ENCODE peak calls at places on chromosomes 7 and 10, in four cellular contexts. Z is Panc1, U is AG04450, J is GM06990. C is an unnamed sample.

GRCh38 chr7:22786290-22786932 is 36.2 kb downstream of the TOMM7 start:
- DNase-seq in U (no peak), Z (no peak), J (no peak), C (no peak)

GRCh38 chr10:73992899-73993788 is 4.8 kb upstream of the VCL start:
- DNase-seq in U (no peak), J (no peak), Z (no peak), C (no peak)

GRCh38 chr7:17406756-17407155 is 108.3 kb downstream of the AHR start:
- DNase-seq in J (no peak), Z (no peak), U (no peak), C (peak; percentile 34)

GRCh38 chr7:140024585-140024984 is 38.2 kb downstream of the PARP12 start:
- DNase-seq in Z (no peak), U (no peak), J (no peak), C (no peak)

GRCh38 chr10:26221571-26221970 is 5.0 kb downstream of the GAD2 start:
- DNase-seq in Z (no peak), J (no peak), U (no peak), C (no peak)

GRCh38 chr7:149866817-149867447 is 6.8 kb upstream of the ATP6V0E2 start:
- DNase-seq in J (no peak), Z (no peak), U (peak; percentile 61), C (no peak)

GRCh38 chr10:22716943-22717342 is 2.6 kb upstream of the PIP4K2A start:
- DNase-seq in U (no peak), Z (no peak), J (no peak), C (no peak)

GRCh38 chr10:132248455-132249231 is 59.1 kb downstream of the STK32C start:
- DNase-seq in Z (no peak), J (no peak), U (no peak), C (no peak)

GRCh38 chr7:3805151-3805550 is 504.1 kb downstream of the SDK1 start:
- DNase-seq in Z (no peak), J (no peak), U (no peak), C (no peak)

GRCh38 chr7:110541962-110542361 is 549.0 kb upstream of the LRRN3 start:
- DNase-seq in Z (no peak), J (no peak), U (peak; percentile 10), C (peak; percentile 50)

GRCh38 chr10:5530412-5530806 is 5.6 kb downstream of the CALML3 start:
- DNase-seq in U (no peak), Z (no peak), J (no peak), C (no peak)

GRCh38 chr10:6504296-6504695 is 75.8 kb downstream of the PRKCQ start:
- DNase-seq in U (no peak), Z (no peak), J (no peak), C (no peak)

GRCh38 chr7:112357136-112357535 is 93.1 kb upstream of the IFRD1 start:
- DNase-seq in J (no peak), U (no peak), Z (no peak), C (no peak)

GRCh38 chr7:87316846-87317545 is 28.5 kb upstream of the CROT start:
- DNase-seq in J (no peak), Z (no peak), U (peak; percentile 94), C (peak; percentile 91)

GRCh38 chr10:17662193-17663138 is 18.5 kb downstream of the STAM start:
- DNase-seq in U (no peak), J (no peak), Z (no peak), C (no peak)

GRCh38 chr7:27151945-27152815 is at the start of gene HOXA3:
- DNase-seq in J (no peak), U (no peak), Z (no peak), C (peak; percentile 86)

GRCh38 chr7:124480821-124481290 is 284.7 kb downstream of the GPR37 start:
- DNase-seq in Z (no peak), U (no peak), J (no peak), C (no peak)

GRCh38 chr7:113085781-113086390 is 741 bp downstream of the GPR85 start:
- DNase-seq in U (no peak), J (no peak), Z (no peak), C (peak; percentile 1)

GRCh38 chr10:113547426-113547825 is 5.4 kb upstream of the HABP2 start:
- DNase-seq in U (no peak), Z (no peak), J (no peak), C (no peak)

GRCh38 chr7:36600869-36601530 is 123.3 kb downstream of the AOAH start:
- DNase-seq in J (no peak), U (peak; percentile 8), Z (no peak), C (no peak)

GRCh38 chr10:123995082-123995460 is 98.3 kb downstream of the CHST15 start:
- DNase-seq in U (no peak), J (no peak), Z (peak; percentile 30), C (no peak)

GRCh38 chr7:1170741-1171501 is 10.9 kb upstream of the ZFAND2A start:
- DNase-seq in U (no peak), Z (no peak), J (no peak), C (no peak)

GRCh38 chr10:74011762-74012161 is 13.8 kb downstream of the VCL start:
- DNase-seq in J (no peak), Z (no peak), U (peak; percentile 71), C (peak; percentile 78)

GRCh38 chr10:96072673-96073072 is 29.3 kb downstream of the CCNJ start:
- DNase-seq in J (no peak), Z (no peak), U (no peak), C (no peak)

GRCh38 chr7:45720989-45721388 is 146.8 kb downstream of the ADCY1 start:
- DNase-seq in Z (no peak), U (no peak), J (no peak), C (no peak)

GRCh38 chr10:118708571-118708970 is 46.2 kb downstream of the CACUL1 start:
- DNase-seq in Z (no peak), J (no peak), U (no peak), C (no peak)

GRCh38 chr10:118710487-118710886 is 44.3 kb downstream of the CACUL1 start:
- DNase-seq in Z (no peak), J (no peak), U (no peak), C (no peak)

GRCh38 chr10:118712080-118712479 is 42.7 kb downstream of the CACUL1 start:
- DNase-seq in J (no peak), Z (no peak), U (no peak), C (no peak)

DNA sequence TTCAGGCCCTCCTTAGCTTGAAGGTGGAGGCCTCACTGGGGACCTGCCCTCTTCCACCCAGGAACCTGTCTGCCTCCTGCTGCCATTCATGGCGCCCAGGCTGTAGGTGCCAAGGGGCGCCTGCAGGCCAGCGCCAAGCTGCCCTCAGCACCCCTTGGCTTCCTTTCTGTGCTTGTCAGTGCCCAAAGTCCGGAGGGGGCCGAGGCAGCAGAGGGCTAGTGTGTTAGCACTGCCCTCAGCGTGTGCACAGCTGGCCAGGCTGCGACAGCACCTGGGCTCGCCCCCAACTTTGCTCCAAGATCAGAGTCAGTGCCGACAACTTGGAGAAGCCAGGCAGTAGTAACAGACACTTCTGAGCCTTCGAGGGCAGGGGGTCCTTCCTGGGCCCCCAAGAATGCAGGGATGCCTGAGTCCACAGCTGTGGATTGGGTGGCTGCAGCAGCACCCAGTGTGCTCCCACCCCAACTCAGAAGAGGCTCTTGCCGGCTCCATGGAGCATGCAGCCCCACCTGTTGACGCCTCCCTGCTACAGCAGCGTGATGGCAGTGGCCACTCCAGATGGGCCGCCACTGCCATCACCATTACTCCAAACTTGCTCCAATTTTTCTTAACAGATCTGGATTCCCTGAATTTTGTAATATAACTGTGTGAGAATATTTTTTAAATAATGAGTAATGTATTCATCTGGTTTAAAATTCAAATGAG is 41.7 kb downstream of the CACUL1 start:
- DNase-seq in Z (no peak), U (no peak), J (no peak), C (no peak)
- TF ChIP-seq CTCF in Z (peak; percentile 54), U (peak; percentile 15), J (peak; percentile 22), C (peak; percentile 56)

GRCh38 chr10:119398996-119399395 is 143.5 kb downstream of the RGS10 start:
- DNase-seq in J (no peak), U (no peak), Z (no peak), C (no peak)
- TF ChIP-seq CTCF in J (no peak), U (no peak), Z (no peak), C (no peak)

GRCh38 chr7:25965405-25966123 is 186.4 kb upstream of the NFE2L3 start:
- DNase-seq in J (no peak), U (no peak), Z (no peak), C (no peak)
- TF ChIP-seq CTCF in J (no peak), U (no peak), Z (no peak), C (no peak)

GRCh38 chr7:142482899-142483658 is 225.2 kb upstream of the PRSS58 start:
- DNase-seq in J (no peak), Z (no peak), U (no peak), C (peak; percentile 36)

GRCh38 chr7:142483659-142484317 is 225.9 kb upstream of the PRSS58 start:
- DNase-seq in Z (no peak), J (no peak), U (no peak), C (no peak)

GRCh38 chr7:142485617-142486226 is 227.9 kb upstream of the PRSS58 start:
- DNase-seq in Z (no peak), J (no peak), U (no peak), C (no peak)

GRCh38 chr7:142478479-142479220 is 220.8 kb upstream of the PRSS58 start:
- DNase-seq in Z (no peak), U (no peak), J (no peak), C (peak; percentile 63)

DNA sequence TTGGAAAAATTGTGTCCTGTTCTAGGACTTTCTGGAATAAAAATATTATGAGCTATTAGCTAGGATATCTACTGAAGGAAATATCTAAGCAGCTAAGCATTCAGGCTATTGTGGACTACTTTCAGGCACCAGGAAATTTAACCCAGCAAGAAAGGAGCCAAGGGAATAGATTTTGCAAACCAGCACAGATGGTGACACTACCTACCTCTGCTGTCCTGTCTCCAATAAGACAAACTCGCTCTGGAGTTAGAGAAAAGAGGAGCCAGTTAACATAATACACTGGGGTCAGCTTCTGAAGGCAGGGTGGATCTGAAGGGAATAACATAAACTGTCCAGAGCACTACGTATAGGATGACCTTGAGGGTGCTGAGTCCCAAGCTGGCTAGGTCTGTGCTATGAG is 223.7 kb upstream of the PRSS58 start:
- DNase-seq in J (no peak), U (no peak), Z (no peak), C (peak; percentile 41)
- TF ChIP-seq CTCF in J (peak; percentile 7), U (peak; percentile 53), Z (peak; percentile 20), C (peak; percentile 68)

GRCh38 chr7:134347567-134347966 is 30.8 kb upstream of the SLC35B4 start:
- DNase-seq in Z (no peak), J (no peak), U (no peak), C (no peak)
- TF ChIP-seq CTCF in Z (peak; percentile 28), J (no peak), U (no peak), C (no peak)

DNA sequence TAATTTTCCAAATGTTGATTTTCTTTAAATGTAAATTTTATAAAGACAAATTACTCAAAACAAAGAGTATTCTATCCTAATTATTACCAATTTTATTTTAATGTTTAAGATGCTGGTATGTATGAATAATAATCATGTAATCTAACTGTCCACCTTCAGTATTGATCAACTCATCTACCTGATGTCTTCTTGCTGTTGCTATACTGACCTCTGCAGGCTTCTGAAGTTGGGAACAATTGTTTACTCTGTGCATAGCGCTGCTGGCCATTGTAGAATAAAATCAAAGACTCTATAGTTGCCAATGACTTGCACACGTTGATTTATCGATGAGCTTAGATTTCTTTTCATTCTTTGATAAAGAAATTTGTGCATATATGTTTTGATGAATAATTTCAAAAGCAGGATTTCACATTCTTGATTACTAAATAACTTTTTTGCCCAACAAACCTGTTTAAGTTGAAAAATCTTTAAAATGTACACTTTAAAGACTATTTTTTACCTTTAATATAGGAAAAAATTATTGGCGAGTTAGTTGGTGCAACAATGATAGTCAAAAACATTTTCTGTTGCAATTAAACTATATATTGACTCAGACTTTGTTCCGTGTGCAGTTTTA is 282.3 kb downstream of the TFEC start:
- DNase-seq in U (no peak), J (no peak), Z (no peak), C (peak; percentile 13)
- TF ChIP-seq CTCF in U (peak; percentile 49), J (peak; percentile 48), Z (peak; percentile 69), C (peak; percentile 75)

C was measured in HFFc6.